ENCODE peak calls at places on chromosomes 2 and 18, in six cellular contexts. J, Q, L, W, A and O are unnamed samples.

GRCh38 chr2:222982010-222982908 is 69.7 kb upstream of the KCNE4 start:
- DNase-seq in J (peak), Q (peak), L (no peak), W (peak), A (no peak), O (no peak)

GRCh38 chr18:49561127-49561376 is 805 bp upstream of the LIPG start:
- DNase-seq in J (no peak), Q (no peak), L (no peak), W (no peak), A (no peak), O (no peak)

GRCh38 chr18:59866551-59866950 is 33.2 kb upstream of the PMAIP1 start:
- DNase-seq in J (no peak), Q (no peak), L (no peak), W (no peak), A (no peak), O (no peak)

GRCh38 chr2:80365762-80366161 is 61.2 kb upstream of the LRRTM1 start:
- DNase-seq in J (no peak), Q (no peak), L (no peak), W (no peak), A (no peak), O (no peak)

GRCh38 chr2:230661072-230661957 is 51.3 kb upstream of the CAB39 start:
- DNase-seq in J (no peak), Q (no peak), L (peak), W (no peak), A (no peak), O (no peak)

GRCh38 chr2:28600176-28600575 is 104.3 kb downstream of the PLB1 start:
- DNase-seq in J (no peak), Q (no peak), L (no peak), W (no peak), A (no peak), O (no peak)

GRCh38 chr2:77566582-77566981 is 44.4 kb upstream of the LRRTM4 start:
- DNase-seq in J (peak), Q (no peak), L (no peak), W (no peak), A (no peak), O (no peak)

GRCh38 chr2:14387332-14387731 is 245.2 kb upstream of the LRATD1 start:
- DNase-seq in J (no peak), Q (no peak), L (no peak), W (no peak), A (no peak), O (no peak)

GRCh38 chr18:49021433-49022129 is 70.8 kb upstream of the SMAD7 start:
- DNase-seq in J (peak), Q (peak), L (no peak), W (no peak), A (no peak), O (peak)

GRCh38 chr2:121707920-121708361 is 28.7 kb downstream of the NIFK start:
- DNase-seq in J (peak), Q (no peak), L (no peak), W (no peak), A (no peak), O (no peak)

GRCh38 chr18:13389491-13390131 is 171.1 kb downstream of the LDLRAD4 start:
- DNase-seq in J (no peak), Q (peak), L (no peak), W (no peak), A (no peak), O (no peak)

GRCh38 chr2:184859187-184859586 is 260.9 kb downstream of the ZNF804A start:
- DNase-seq in J (no peak), Q (no peak), L (no peak), W (no peak), A (no peak), O (no peak)

GRCh38 chr2:240615830-240616547 is 9.3 kb upstream of the GPR35 start:
- DNase-seq in J (no peak), Q (peak), L (no peak), W (no peak), A (no peak), O (no peak)

GRCh38 chr18:78645216-78645615 is 334.4 kb upstream of the SALL3 start:
- DNase-seq in J (no peak), Q (no peak), L (no peak), W (no peak), A (no peak), O (no peak)

GRCh38 chr2:88692187-88692586 is 714 bp downstream of the RPIA start:
- DNase-seq in J (no peak), Q (peak), L (peak), W (no peak), A (peak), O (peak)

GRCh38 chr2:97741686-97742085 is 28.3 kb downstream of the ZAP70 start:
- DNase-seq in J (no peak), Q (no peak), L (no peak), W (no peak), A (no peak), O (no peak)

GRCh38 chr2:229454934-229455631 is 184.0 kb upstream of the PID1 start:
- DNase-seq in J (peak), Q (no peak), L (no peak), W (peak), A (no peak), O (no peak)

GRCh38 chr18:58363767-58364540 is 264.9 kb downstream of the ALPK2 start:
- DNase-seq in J (peak), Q (no peak), L (no peak), W (no peak), A (no peak), O (no peak)

GRCh38 chr2:216283038-216283900 is 89.0 kb downstream of the MARCHF4 start:
- DNase-seq in J (peak), Q (no peak), L (no peak), W (no peak), A (peak), O (peak)

GRCh38 chr18:44695503-44695902 is 14.8 kb downstream of the SETBP1 start:
- DNase-seq in J (no peak), Q (no peak), L (no peak), W (no peak), A (no peak), O (no peak)

GRCh38 chr2:37672104-37672869 is 845 bp upstream of the CDC42EP3 start:
- DNase-seq in J (peak), Q (peak), L (peak), W (peak), A (peak), O (peak)

GRCh38 chr2:43458002-43458628 is 137.7 kb downstream of the THADA start:
- DNase-seq in J (peak), Q (no peak), L (no peak), W (no peak), A (no peak), O (no peak)

GRCh38 chr2:234705108-234705507 is 208.2 kb upstream of the ARL4C start:
- DNase-seq in J (peak), Q (no peak), L (no peak), W (no peak), A (no peak), O (no peak)

GRCh38 chr18:21004721-21005120 is 106.9 kb downstream of the ROCK1 start:
- DNase-seq in J (peak), Q (no peak), L (no peak), W (peak), A (no peak), O (no peak)

GRCh38 chr2:223797811-223798721 is 39.3 kb downstream of the AP1S3 start:
- DNase-seq in J (peak), Q (no peak), L (peak), W (no peak), A (peak), O (peak)

GRCh38 chr2:15302154-15302553 is 259.0 kb downstream of the NBAS start:
- DNase-seq in J (no peak), Q (no peak), L (no peak), W (peak), A (no peak), O (no peak)

GRCh38 chr2:107584577-107584976 is 242.1 kb upstream of the RGPD4 start:
- DNase-seq in J (peak), Q (no peak), L (no peak), W (no peak), A (no peak), O (no peak)
- TF ChIP-seq CTCF in J (no peak), Q (no peak), L (no peak), W (no peak), A (no peak), O (no peak)

GRCh38 chr2:102366406-102367112 is 11.0 kb downstream of the IL18R1 start:
- DNase-seq in J (no peak), Q (no peak), L (no peak), W (no peak), A (no peak), O (no peak)
- TF ChIP-seq CTCF in J (no peak), Q (no peak), L (no peak), W (no peak), A (no peak), O (no peak)

DNA sequence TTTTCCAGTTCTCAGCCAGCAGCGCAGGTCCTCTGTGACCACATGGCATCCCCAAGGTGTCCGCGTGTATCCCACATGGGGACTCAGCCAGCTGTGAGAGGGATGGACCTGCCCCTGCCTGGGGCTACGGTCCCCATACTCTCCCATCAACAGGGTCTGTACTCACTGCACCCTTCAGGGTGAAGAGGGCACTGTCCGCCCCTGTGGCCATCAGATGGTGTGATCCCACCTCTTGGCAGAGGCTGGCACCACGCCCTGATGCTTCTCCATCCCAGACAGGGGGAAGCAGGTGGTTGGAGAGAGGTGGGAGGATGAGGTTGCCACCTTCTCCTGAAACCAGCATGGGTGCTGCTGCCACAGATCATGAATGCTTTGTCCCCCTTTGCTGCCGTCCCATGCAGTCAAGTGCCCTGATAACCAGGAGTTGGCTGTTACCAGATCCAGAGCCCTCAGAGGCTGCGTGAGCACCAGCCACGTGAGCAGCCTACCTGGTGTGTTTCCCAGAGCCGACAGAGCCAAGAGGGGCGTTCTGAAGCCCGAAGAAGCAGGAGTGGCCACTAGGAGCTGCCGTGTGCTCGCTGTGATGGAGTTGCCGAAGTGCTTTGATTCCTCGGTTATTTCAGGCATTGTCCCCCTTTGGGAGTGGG is 93.9 kb downstream of the SH3RF3 start:
- DNase-seq in J (no peak), Q (peak), L (no peak), W (no peak), A (no peak), O (no peak)
- TF ChIP-seq CTCF in J (no peak), Q (no peak), L (no peak), W (no peak), A (no peak), O (no peak)

GRCh38 chr18:45745817-45746461 is 22.0 kb downstream of the SLC14A1 start:
- DNase-seq in J (peak), Q (peak), L (no peak), W (no peak), A (no peak), O (no peak)
- TF ChIP-seq CTCF in J (no peak), Q (no peak), L (no peak), W (no peak), A (no peak), O (no peak)

DNA sequence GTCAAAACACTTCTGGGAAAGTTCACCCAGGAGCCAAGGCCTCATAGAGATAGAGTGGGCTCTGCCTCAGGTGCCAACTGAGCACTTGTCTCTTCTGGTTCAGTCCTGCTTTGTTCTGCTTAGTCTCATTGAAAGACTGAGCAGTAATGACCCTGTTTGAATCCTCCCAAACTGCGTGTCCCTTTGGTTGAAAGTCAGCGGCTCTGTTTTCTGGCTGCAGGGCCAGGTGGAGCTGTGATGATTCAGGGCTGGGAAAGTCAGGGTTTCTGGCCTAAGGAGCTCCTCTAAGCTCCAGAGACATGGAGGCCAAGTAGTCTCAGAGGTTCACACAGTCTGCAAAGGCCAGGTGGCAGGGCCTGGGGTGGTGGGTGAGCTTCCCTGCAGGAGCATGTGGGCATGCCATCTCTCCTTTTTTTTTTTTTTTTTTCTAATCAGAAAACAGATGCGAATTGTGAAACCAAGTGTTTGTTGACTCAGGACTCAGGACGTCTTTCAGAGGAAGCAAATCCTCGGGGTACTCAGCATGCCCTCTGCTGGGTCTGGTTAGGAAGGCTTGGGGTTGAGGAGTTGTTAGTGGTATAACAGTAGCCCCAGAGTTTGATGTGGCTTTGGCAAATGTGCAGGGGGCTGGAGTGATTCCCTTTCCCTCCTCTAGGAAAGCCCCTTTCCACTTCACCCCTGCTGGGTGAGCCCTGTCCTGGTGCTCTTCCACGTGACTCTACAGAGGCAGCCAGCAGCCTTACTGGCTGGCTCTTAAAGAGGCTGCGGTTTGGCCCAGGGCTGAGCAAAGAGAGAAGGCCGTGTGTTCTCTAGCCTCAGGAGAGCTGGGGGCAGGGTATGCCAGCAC is 38.3 kb downstream of the TMEM17 start:
- DNase-seq in J (peak), Q (peak), L (no peak), W (no peak), A (peak), O (no peak)
- TF ChIP-seq CTCF in J (no peak), Q (no peak), L (no peak), W (no peak), A (no peak), O (no peak)

GRCh38 chr2:106719222-106719621 is 166.7 kb downstream of the ST6GAL2 start:
- DNase-seq in J (no peak), Q (no peak), L (no peak), W (no peak), A (no peak), O (no peak)

DNA sequence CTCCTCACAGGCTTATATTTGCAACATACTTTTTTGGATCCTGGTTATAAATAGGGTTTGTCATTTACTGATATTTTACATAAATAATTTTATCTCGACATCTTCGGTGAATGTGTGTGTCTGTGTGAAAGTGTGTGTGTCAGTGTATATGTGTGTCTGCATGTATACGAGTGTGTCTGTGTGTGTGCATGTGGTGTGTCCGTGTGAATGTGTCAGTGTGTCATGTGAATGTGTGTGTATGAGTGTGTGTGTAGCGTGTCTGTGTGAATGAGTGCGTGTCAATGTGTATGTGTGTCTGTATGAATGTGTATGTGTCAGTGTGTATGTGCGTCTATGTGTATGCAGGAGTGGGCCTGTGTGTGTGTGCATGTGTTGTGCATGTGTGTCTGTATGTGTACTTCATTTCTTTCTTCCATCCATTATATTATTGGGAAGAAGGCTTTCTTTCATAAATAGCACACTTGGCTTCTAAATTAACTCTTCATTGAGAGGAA is 161.6 kb downstream of the ST6GAL2 start:
- DNase-seq in J (no peak), Q (no peak), L (no peak), W (no peak), A (no peak), O (no peak)
- TF ChIP-seq CTCF in J (no peak), Q (no peak), L (no peak), W (no peak), A (no peak), O (no peak)

DNA sequence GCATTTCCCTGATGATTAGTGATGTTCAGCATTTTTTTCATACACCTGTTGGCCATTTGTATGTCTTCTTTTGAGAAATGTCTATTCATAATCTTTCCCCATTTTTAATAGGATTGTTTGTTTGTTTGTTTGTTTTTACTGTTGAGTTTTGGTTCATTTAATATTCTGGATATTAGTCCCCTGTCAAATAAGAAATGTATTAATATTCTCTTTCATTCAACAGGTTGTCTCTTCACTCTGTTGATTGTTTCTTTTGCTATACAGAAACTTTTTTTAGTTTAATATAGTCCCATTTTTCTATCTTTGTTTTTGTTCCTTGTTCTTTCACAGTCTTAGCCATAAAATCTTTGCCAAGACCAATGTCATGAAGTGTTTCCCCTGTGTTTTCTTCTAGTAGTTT is 22.1 kb downstream of the ACVR1C start:
- DNase-seq in J (no peak), Q (no peak), L (no peak), W (no peak), A (no peak), O (no peak)
- TF ChIP-seq CTCF in J (no peak), Q (no peak), L (no peak), W (no peak), A (no peak), O (no peak)

DNA sequence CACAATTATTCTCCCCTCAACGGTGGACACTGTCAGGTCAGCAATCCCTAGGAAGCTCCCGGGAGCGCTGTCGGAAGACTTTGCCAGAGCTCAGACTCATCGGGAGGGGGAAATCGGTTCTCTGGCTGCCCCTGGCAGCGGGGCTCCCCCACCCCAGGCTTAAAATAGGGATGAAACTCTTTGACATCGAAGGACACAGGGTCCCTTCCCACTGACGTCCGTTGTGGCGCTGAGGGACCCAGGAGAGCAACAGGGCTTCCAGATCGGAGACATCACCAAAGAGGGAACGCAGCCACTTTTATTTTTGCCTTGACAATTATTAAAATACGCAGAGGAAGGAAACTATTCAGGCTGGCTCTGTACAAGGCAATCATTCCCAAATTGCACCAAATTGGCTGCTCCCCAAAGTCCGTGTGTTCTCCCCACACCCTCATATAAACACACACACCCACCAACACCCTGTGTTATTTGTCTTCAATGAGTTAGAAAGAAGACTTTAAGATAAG is 249.0 kb downstream of the CDH20 start:
- DNase-seq in J (no peak), Q (peak), L (no peak), W (no peak), A (no peak), O (no peak)
- TF ChIP-seq CTCF in J (no peak), Q (no peak), L (peak), W (no peak), A (no peak), O (no peak)

DNA sequence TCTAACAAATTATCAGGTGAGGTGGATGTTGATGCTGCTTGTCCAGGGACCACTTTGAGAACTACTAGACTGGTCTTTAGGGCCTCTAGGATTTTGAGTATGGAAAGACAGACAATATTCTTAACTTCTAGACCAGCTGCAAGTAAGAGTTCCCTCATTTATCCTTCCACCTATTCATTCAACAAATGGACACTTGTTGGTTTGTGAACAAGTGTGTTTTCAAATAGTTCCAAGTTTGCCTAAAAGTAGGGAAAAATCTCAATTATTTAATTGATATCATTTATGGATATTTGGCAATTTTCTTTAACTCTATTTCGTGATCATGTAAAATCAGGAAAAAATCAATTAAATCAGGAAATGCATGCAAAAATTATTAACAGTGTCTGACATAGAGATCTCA is 245.4 kb downstream of the NCKAP5 start:
- DNase-seq in J (no peak), Q (no peak), L (no peak), W (no peak), A (no peak), O (no peak)
- TF ChIP-seq CTCF in J (no peak), Q (no peak), L (no peak), W (no peak), A (no peak), O (no peak)

GRCh38 chr2:50492452-50492851 is 539.5 kb downstream of the NRXN1 start:
- DNase-seq in J (peak), Q (no peak), L (peak), W (peak), A (peak), O (peak)
- TF ChIP-seq CTCF in J (peak), Q (no peak), L (peak), W (peak), A (peak), O (peak)